ENCODE peak calls at places on chromosomes 3 and 15, in five cellular contexts. V, Z, T, L and P are unnamed samples.

GRCh38 chr3:183279371-183279770 is 26.3 kb downstream of the B3GNT5 start:
- DNase-seq in V (peak; percentile 18), Z (no peak), T (no peak), L (no peak), P (no peak)

GRCh38 chr3:16048435-16049318 is 125.8 kb upstream of the GALNT15 start:
- DNase-seq in V (no peak), Z (peak; percentile 38), T (peak; percentile 82), L (peak; percentile 84), P (peak; percentile 45)

GRCh38 chr3:77348244-77348855 is 308.5 kb downstream of the ROBO2 start:
- DNase-seq in V (no peak), Z (no peak), T (peak; percentile 41), L (peak; percentile 23), P (no peak)

GRCh38 chr3:24661060-24661459 is 166.4 kb upstream of the THRB start:
- DNase-seq in V (no peak), Z (no peak), T (no peak), L (no peak), P (no peak)

GRCh38 chr3:52714335-52715302 is 8.7 kb downstream of the SPCS1 start:
- DNase-seq in V (no peak), Z (no peak), T (no peak), L (no peak), P (no peak)

GRCh38 chr3:128385080-128385832 is 81.4 kb downstream of the DNAJB8 start:
- DNase-seq in V (no peak), Z (no peak), T (no peak), L (no peak), P (no peak)

GRCh38 chr3:48070030-48070429 is 53.8 kb upstream of the MAP4 start:
- DNase-seq in V (no peak), Z (no peak), T (no peak), L (no peak), P (no peak)

GRCh38 chr15:79952329-79952728 is 18.7 kb downstream of the BCL2A1 start:
- DNase-seq in V (no peak), Z (no peak), T (no peak), L (no peak), P (no peak)

GRCh38 chr3:59192473-59192872 is 142.6 kb upstream of the CFAP20DC start:
- DNase-seq in V (no peak), Z (no peak), T (no peak), L (peak; percentile 25), P (no peak)